ENCODE peak calls at places on chromosomes 5 and 9, in six cellular contexts. C is OCI-LY7, U is tibial artery, K is PC-9, E is left ventricle myocardium inferior, L is uterus. V is an unnamed sample.

GRCh38 chr5:150485770-150486401 is 22.0 kb upstream of the NDST1 start:
- DNase-seq in C (peak), U (peak), K (no peak), E (peak), L (peak), V (peak)

GRCh38 chr5:98770158-98770910 is 3.1 kb upstream of the RGMB start:
- DNase-seq in C (no peak), U (peak), K (no peak), E (peak), L (peak), V (peak)

GRCh38 chr9:75184471-75184870 is 96.2 kb downstream of the OSTF1 start:
- DNase-seq in C (no peak), U (no peak), K (no peak), E (no peak), L (no peak), V (no peak)

GRCh38 chr5:146344155-146345118 is 5.8 kb downstream of the POU4F3 start:
- DNase-seq in C (no peak), U (no peak), K (no peak), E (no peak), L (no peak), V (no peak)

GRCh38 chr5:109759304-109759703 is 69.6 kb downstream of the MAN2A1 start:
- DNase-seq in C (no peak), U (no peak), K (no peak), E (no peak), L (no peak), V (peak)

GRCh38 chr5:59380350-59380951 is 513.1 kb downstream of the PDE4D start:
- DNase-seq in C (peak), U (no peak), K (peak), E (no peak), L (no peak), V (peak)

GRCh38 chr9:134365791-134366222 is 39.6 kb downstream of the RXRA start:
- DNase-seq in C (no peak), U (peak), K (no peak), E (peak), L (peak), V (no peak)

GRCh38 chr5:143594913-143595818 is 191.7 kb upstream of the NR3C1 start:
- DNase-seq in C (no peak), U (no peak), K (peak), E (no peak), L (no peak), V (peak)

GRCh38 chr5:91206734-91207133 is 176.4 kb downstream of the ARRDC3 start:
- DNase-seq in C (no peak), U (no peak), K (no peak), E (no peak), L (no peak), V (peak)

GRCh38 chr9:125743687-125744428 is 3.3 kb upstream of the PBX3 start:
- DNase-seq in C (no peak), U (no peak), K (no peak), E (no peak), L (no peak), V (peak)

GRCh38 chr5:56851258-56851941 is 36.1 kb downstream of the MAP3K1 start:
- DNase-seq in C (no peak), U (no peak), K (no peak), E (no peak), L (no peak), V (peak)
- H3K27ac ChIP-seq in C (no peak), U (no peak), K (no peak), E (peak), L (no peak), V (peak)

GRCh38 chr5:155311721-155312120 is 298.2 kb downstream of the KIF4B start:
- DNase-seq in C (no peak), U (no peak), K (no peak), E (no peak), L (no peak), V (no peak)
- H3K27ac ChIP-seq in C (no peak), U (no peak), K (no peak), E (no peak), L (no peak), V (no peak)

DNA sequence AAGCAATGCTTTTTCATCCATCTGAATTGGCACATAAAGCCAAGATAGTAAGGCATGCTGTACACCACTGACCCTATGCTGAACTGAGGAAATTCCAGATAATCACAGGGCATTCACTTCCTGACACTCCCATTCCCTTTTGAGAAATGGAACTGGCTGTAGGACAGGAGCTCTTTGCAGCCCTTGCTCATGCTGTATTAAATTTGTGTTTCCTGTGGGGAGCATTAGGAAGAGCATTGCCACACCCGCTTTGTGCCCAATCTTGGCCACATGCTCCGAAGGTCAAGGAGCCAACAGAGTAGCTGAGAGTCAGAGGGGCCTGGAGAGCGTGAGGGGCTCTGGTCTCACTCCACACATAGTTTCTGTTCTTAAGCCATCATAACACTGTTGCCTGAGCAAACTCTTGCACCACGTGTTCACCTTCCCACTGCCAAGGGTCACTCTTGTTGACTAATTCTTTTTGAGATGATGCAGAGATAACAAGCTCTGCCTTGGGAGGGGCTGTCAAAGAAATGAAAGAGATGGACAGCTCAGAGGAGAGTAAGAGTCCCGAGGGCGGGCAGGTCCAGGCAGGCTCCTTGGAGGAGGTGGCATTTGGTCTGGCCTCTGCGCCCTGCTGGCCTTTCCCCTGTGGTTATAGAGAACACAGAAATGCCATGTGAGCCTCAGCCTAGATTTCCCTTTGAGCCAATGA is 31.7 kb upstream of the ARAP3 start:
- DNase-seq in C (no peak), U (no peak), K (peak), E (no peak), L (no peak), V (peak)
- H3K27ac ChIP-seq in C (no peak), U (no peak), K (peak), E (peak), L (no peak), V (no peak)

DNA sequence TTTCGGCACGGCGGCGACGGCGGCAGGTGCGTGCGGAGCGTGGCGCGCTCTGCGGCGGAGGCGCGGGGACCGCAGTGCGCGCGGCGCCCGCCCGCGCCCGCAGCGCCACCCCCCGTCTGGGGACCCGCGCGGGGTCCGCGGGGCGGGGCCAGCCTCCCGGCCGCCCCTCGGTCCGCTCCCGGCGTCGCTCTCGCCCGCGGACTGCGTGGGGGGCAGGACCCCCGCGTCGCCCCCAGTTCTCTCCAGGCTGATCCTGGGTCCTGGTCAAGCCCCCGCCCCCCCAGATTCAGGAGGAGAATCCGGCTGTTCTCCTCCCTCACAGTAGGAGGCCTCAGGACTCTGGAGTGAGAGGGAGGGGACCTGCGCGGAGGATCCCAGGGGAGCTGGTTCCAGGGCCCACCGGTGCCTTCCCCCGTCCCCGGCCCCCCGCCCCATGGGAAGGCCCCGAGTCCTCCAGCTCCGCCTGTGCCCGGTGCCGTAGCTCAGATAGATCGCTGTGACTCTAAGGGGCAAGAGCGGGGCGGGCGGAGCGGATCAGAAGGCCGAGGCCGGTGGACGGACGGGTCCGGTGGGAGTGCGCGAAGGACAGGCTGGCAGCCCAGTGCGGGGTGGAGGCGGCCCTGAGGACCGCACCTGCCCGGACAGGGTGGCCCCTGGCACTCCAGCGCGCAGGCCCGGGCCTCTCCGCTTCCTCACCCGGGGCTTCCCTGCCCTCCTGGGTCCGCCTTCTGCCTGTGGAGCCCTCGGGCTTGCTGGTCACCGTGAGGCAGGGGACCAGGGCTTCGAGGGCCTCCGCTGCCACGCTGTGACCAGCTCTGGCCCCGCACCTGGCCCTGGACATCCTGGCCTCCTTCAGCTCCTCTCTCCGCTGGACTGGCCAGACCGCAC is at the start of gene RNF208:
- DNase-seq in C (no peak), U (no peak), K (no peak), E (no peak), L (no peak), V (peak)
- H3K27ac ChIP-seq in C (peak), U (peak), K (peak), E (peak), L (peak), V (peak)

GRCh38 chr9:97220894-97221477 is 86.5 kb upstream of the CCDC180 start:
- DNase-seq in C (no peak), U (no peak), K (no peak), E (no peak), L (no peak), V (peak)
- H3K27ac ChIP-seq in C (no peak), U (no peak), K (no peak), E (no peak), L (no peak), V (no peak)

DNA sequence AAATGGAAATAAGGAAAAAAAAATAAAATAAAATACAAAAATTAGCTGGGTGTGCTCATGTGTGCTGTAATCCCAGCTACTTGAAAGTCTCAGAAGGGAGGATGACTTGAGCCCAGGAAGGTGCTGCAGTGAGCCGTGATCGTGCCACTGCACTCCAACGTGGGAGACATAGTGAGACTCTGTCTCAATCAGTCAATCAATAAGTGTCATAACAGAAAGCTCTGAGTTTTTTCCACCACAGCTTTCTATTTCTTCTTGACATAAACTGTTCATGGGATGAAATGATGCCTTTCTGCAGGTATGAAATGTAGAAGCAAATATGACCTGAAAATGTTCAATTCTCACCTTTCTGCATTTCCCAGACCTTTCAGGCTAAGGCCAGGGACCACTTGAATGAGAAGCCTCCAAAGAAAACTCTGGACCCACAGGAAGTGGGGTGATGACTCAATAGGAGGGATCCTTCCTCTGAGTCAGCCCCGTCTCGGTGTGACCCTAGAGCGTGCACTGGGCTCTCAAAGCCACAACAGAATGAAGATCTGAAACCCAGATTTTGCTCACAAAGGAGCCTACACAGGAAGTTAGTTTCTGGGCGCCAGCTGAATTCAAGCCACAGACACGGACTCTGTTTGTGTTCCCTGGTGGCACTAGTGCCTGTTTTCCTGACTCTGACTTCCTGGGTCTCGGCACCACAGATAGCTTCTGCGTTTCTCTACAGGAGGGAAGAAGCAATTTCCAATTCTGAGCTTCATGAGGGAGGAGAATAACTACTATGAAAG is 62.0 kb downstream of the ANKH start:
- DNase-seq in C (peak), U (peak), K (peak), E (peak), L (no peak), V (peak)
- H3K27ac ChIP-seq in C (peak), U (peak), K (peak), E (peak), L (no peak), V (peak)

GRCh38 chr5:142056831-142057696 is 44.2 kb upstream of the GNPDA1 start:
- DNase-seq in C (no peak), U (no peak), K (no peak), E (no peak), L (no peak), V (no peak)

GRCh38 chr5:142048272-142048671 is 35.4 kb upstream of the GNPDA1 start:
- DNase-seq in C (no peak), U (no peak), K (no peak), E (no peak), L (no peak), V (no peak)

GRCh38 chr5:142057697-142058056 is 44.9 kb upstream of the GNPDA1 start:
- DNase-seq in C (no peak), U (no peak), K (peak), E (no peak), L (no peak), V (no peak)

GRCh38 chr5:142059304-142059940 is 46.6 kb upstream of the GNPDA1 start:
- DNase-seq in C (no peak), U (no peak), K (no peak), E (no peak), L (no peak), V (no peak)

DNA sequence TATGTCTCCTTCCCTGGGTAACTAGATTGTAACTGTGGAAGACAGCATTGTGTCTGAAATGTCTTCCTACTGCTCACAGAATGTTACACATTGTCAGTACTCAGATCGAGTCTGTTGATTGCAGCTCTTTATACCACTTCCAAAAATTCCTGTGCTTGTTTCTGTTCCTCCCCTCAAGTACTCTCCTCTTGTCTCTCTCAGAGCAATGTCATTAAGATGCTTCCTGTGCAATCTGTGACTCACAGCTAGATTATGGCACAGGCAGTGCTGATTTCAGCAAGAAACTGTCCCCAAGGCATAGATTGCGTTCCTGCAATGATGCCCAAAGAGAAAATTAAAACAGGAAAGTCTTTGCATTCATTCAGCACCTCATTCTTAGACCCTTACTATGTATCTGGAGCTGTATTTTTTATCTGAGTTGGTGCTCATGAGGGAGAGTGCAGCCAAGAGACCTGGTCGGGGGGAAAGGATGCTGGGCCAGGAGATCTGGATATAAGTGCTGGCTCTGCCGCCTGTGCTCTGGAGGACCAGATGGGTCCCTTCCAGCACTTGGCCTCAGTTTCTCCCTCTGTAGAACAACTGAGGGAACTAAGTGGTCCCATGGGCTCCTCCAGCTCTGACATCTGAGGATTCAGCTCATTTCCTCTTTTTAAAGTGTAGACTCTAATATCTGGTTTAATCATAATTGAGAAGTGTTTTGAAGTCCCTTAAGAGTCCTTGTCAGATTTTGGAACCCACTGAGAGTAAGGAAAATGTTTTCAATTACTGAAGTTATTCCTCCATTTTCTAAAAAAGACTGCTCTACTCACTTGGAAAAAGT is 40.8 kb upstream of the GNPDA1 start:
- DNase-seq in C (no peak), U (no peak), K (peak), E (no peak), L (no peak), V (peak)
- H3K27ac ChIP-seq in C (no peak), U (no peak), K (peak), E (peak), L (no peak), V (no peak)

GRCh38 chr9:20187318-20187717 is 398.5 kb upstream of the SLC24A2 start:
- DNase-seq in C (peak), U (no peak), K (no peak), E (no peak), L (no peak), V (no peak)

GRCh38 chr9:20186231-20186630 is 397.4 kb upstream of the SLC24A2 start:
- DNase-seq in C (no peak), U (no peak), K (no peak), E (no peak), L (no peak), V (no peak)

GRCh38 chr9:20189871-20190270 is 401.0 kb upstream of the SLC24A2 start:
- DNase-seq in C (no peak), U (no peak), K (no peak), E (no peak), L (no peak), V (no peak)

GRCh38 chr9:20186823-20187222 is 398.0 kb upstream of the SLC24A2 start:
- DNase-seq in C (no peak), U (no peak), K (no peak), E (no peak), L (no peak), V (no peak)

DNA sequence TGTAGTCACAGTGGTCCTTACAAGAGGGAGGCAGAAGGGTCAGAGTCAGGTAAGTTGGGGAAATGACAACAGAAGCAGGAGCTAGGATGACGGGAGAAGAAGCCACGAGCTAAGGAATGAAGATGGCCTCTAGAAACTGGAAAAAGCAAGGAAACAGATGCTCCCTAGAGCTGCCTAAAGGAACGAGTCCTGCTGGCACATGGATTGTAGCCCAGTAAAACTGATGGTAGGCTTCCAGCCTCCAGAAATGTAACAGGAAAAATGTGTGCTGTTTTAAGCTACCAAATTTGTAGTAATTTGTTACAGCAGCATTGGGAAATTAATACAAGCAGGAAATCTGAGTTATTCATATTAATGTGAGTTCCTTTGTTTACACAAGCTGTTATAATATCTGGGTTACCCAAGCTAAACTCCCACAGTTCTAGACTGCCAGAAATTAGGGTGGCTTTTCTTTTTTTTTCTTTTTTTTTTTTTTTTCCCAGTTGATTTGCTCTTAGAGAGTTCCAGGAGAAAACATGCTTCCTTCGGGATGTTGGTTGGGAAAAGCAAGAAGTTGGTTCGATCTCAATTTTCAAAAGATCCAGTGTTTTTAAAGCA is 399.9 kb upstream of the SLC24A2 start:
- DNase-seq in C (no peak), U (no peak), K (no peak), E (no peak), L (no peak), V (no peak)
- H3K27ac ChIP-seq in C (no peak), U (no peak), K (no peak), E (no peak), L (no peak), V (no peak)

GRCh38 chr9:110109331-110110110 is 98.4 kb downstream of the C9orf152 start:
- DNase-seq in C (no peak), U (no peak), K (peak), E (no peak), L (no peak), V (no peak)

GRCh38 chr9:110112792-110113191 is 95.2 kb downstream of the C9orf152 start:
- DNase-seq in C (no peak), U (no peak), K (no peak), E (no peak), L (no peak), V (no peak)

GRCh38 chr9:110110154-110110553 is 97.8 kb downstream of the C9orf152 start:
- DNase-seq in C (peak), U (no peak), K (no peak), E (no peak), L (no peak), V (no peak)

GRCh38 chr9:110114086-110114887 is 93.7 kb downstream of the C9orf152 start:
- DNase-seq in C (no peak), U (no peak), K (no peak), E (no peak), L (no peak), V (peak)

DNA sequence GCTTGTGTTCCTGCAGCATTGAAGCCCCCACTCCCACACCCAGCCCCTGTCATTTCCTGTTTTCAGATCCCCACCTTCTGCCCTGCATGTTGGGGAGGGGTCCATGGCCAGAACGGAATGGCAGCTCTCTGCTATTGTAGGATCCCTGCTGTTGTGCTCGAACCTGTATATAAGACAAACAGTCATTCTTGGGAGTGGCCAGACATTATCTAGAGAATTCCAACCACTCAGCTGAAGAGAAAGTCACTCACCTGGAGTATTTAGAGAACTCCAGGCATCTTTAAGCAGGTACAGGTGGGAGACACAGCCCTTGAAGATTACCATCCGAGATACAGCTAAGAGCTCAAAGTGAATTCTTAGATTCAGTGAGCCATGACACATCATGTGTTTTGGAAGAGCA is 96.1 kb downstream of the C9orf152 start:
- DNase-seq in C (no peak), U (no peak), K (no peak), E (no peak), L (no peak), V (no peak)
- H3K27ac ChIP-seq in C (peak), U (no peak), K (no peak), E (no peak), L (no peak), V (no peak)

V was measured in mesenchymal stem cell.